ENCODE peak calls at places on chromosomes 11 and 22, in seven cellular contexts. Y is SK-N-SH, N is OCI-LY7, W is hepatocyte, J is HCT116, U is PC-3, E is neural progenitor cell. T is an unnamed sample.

GRCh38 chr11:1760351-1761109 is 3.2 kb downstream of the CTSD start:
- DNase-seq in Y (no peak), N (no peak), W (no peak), J (no peak), U (peak), E (no peak), T (no peak)

GRCh38 chr11:61869636-61870428 is 21.5 kb downstream of the FADS3 start:
- DNase-seq in Y (no peak), N (no peak), W (peak), J (no peak), U (no peak), E (peak), T (no peak)

GRCh38 chr11:452203-452744 is 2.2 kb downstream of the PTDSS2 start:
- DNase-seq in Y (no peak), N (peak), W (no peak), J (no peak), U (no peak), E (no peak), T (no peak)

GRCh38 chr22:41939981-41940852 is 6.7 kb downstream of the CENPM start:
- DNase-seq in Y (no peak), N (peak), W (no peak), J (no peak), U (no peak), E (no peak), T (peak)

GRCh38 chr11:9748361-9748970 is 84.6 kb downstream of the SWAP70 start:
- DNase-seq in Y (peak), N (peak), W (peak), J (peak), U (peak), E (peak), T (peak)

GRCh38 chr11:75893202-75893601 is 78.2 kb downstream of the UVRAG start:
- DNase-seq in Y (no peak), N (no peak), W (no peak), J (no peak), U (no peak), E (no peak), T (no peak)

GRCh38 chr11:75771646-75772410 is 3.2 kb downstream of the DGAT2 start:
- DNase-seq in Y (no peak), N (no peak), W (peak), J (no peak), U (peak), E (no peak), T (no peak)

GRCh38 chr22:49814164-49814686 is 13.4 kb downstream of the BRD1 start:
- DNase-seq in Y (no peak), N (no peak), W (no peak), J (no peak), U (no peak), E (no peak), T (no peak)

GRCh38 chr11:131691558-131692041 is 321.2 kb downstream of the NTM start:
- DNase-seq in Y (peak), N (no peak), W (peak), J (no peak), U (peak), E (peak), T (peak)

GRCh38 chr22:46149493-46149997 is 781 bp upstream of the PPARA start:
- DNase-seq in Y (no peak), N (peak), W (peak), J (no peak), U (no peak), E (peak), T (peak)

GRCh38 chr11:112042161-112042960 is 17.2 kb downstream of the DLAT start:
- DNase-seq in Y (no peak), N (no peak), W (no peak), J (peak), U (peak), E (no peak), T (no peak)

GRCh38 chr11:120510406-120511115 is 987 bp upstream of the GRIK4 start:
- DNase-seq in Y (peak), N (no peak), W (no peak), J (no peak), U (no peak), E (no peak), T (no peak)

GRCh38 chr11:34528072-34528471 is 14.5 kb upstream of the ELF5 start:
- DNase-seq in Y (no peak), N (no peak), W (no peak), J (no peak), U (no peak), E (no peak), T (no peak)

GRCh38 chr11:131169057-131169456 is 201.4 kb upstream of the NTM start:
- DNase-seq in Y (no peak), N (no peak), W (no peak), J (no peak), U (no peak), E (no peak), T (no peak)

GRCh38 chr11:116226731-116227130 is 546.1 kb downstream of the BUD13 start:
- DNase-seq in Y (no peak), N (no peak), W (no peak), J (no peak), U (no peak), E (no peak), T (no peak)

GRCh38 chr22:42520663-42521546 is 1.3 kb upstream of the RRP7A start:
- DNase-seq in Y (no peak), N (no peak), W (no peak), J (no peak), U (no peak), E (no peak), T (no peak)

GRCh38 chr11:9604134-9604533 is 30.7 kb downstream of the WEE1 start:
- DNase-seq in Y (no peak), N (no peak), W (no peak), J (no peak), U (no peak), E (no peak), T (no peak)

GRCh38 chr11:69078930-69079607 is 30.3 kb downstream of the TPCN2 start:
- DNase-seq in Y (no peak), N (no peak), W (no peak), J (no peak), U (no peak), E (no peak), T (no peak)
- H3K27ac ChIP-seq in Y (no peak), N (no peak), W (no peak), J (no peak), U (no peak), E (no peak), T (no peak)

GRCh38 chr11:87366766-87367405 is 329.2 kb downstream of the TMEM135 start:
- DNase-seq in Y (no peak), N (no peak), W (no peak), J (no peak), U (no peak), E (no peak), T (no peak)
- TF ChIP-seq EZH2phosphoT487 in Y (no peak), N (no peak), W (no peak), J (no peak), U (no peak), E (no peak), T (no peak)

DNA sequence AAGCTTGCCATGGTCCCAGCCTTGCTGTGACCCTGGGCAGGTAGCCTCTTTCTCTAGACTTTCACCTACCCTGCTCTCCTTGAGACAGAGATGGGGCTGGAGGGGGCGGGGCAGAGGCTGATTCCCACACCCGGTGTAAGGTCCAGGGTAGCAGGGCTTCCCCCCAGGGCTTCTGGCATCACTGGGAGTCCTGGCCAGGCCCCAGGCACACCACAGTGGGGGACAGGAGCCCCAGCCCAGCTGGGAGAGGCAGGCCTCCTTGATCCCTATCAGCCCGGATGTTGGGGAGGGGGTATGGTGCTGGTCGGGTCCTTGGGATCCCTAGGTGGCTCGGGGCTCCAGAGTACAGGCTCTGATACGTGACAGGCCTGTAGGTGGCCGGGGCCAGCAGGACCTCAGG is 1.7 kb upstream of the NUDT8 start:
- DNase-seq in Y (no peak), N (no peak), W (no peak), J (no peak), U (no peak), E (no peak), T (no peak)
- H3K27ac ChIP-seq in Y (no peak), N (no peak), W (peak), J (peak), U (no peak), E (no peak), T (no peak)

DNA sequence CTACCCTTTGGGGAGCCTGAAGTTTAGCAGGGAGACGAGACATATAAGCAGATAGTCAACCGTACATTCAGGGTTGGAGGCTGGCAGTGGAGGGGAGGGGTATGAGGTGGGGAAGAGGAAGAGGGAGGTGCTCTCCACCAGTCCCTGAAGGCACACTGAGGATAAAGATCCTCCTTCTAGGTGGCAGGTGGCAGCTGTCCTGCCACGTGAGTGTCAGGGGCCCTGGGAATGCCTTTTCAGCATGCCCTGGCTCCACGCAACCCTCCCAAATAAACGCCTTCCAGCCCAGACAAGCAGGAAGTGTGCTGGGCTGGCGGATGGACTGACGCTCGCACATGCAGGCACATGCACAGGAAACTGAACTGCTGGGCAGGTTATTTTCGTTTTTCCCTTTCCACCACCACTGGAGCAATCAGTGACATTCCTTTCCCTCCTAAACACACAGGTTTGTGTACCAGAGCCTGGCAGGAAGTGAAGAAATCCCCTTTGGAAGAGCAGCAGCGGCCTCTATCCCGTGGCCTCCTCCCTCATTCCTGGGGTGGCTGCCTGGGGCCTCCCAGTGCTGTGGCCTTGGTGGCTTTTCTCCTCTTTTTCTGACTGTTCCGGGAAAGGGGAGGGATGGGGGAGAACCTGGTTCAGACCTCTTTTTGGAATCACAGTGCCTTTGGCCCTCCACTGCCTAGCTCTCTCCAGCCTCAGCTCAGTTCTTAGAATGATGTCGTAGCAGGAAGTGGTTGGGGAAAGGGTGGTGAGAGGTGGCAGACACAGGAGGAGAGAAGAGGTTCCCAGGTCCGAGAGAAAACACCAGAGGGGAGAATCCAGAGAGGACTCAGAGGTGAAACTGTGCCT is 157.0 kb upstream of the TIMP3 start:
- DNase-seq in Y (no peak), N (no peak), W (peak), J (no peak), U (no peak), E (no peak), T (no peak)
- TF ChIP-seq EZH2phosphoT487 in Y (no peak), N (no peak), W (no peak), J (no peak), U (no peak), E (no peak), T (no peak)

GRCh38 chr11:134024420-134025085 is 44.3 kb upstream of the JAM3 start:
- DNase-seq in Y (no peak), N (no peak), W (no peak), J (no peak), U (peak), E (no peak), T (no peak)
- H3K27ac ChIP-seq in Y (no peak), N (no peak), W (no peak), J (no peak), U (no peak), E (no peak), T (no peak)

GRCh38 chr22:43592470-43592869 is 180.7 kb downstream of the MPPED1 start:
- DNase-seq in Y (no peak), N (no peak), W (no peak), J (no peak), U (no peak), E (peak), T (no peak)

GRCh38 chr22:43582394-43582793 is 170.6 kb downstream of the MPPED1 start:
- DNase-seq in Y (no peak), N (no peak), W (no peak), J (no peak), U (no peak), E (no peak), T (no peak)

GRCh38 chr22:43587574-43587973 is 175.8 kb downstream of the MPPED1 start:
- DNase-seq in Y (no peak), N (no peak), W (no peak), J (no peak), U (peak), E (no peak), T (no peak)
- TF ChIP-seq EZH2phosphoT487 in Y (no peak), N (no peak), W (no peak), J (no peak), U (no peak), E (no peak), T (no peak)

GRCh38 chr11:63616953-63617352 is 2.7 kb upstream of the PLAAT3 start:
- DNase-seq in Y (no peak), N (no peak), W (no peak), J (no peak), U (no peak), E (no peak), T (no peak)

GRCh38 chr11:63611395-63611747 is 2.9 kb downstream of the PLAAT3 start:
- DNase-seq in Y (no peak), N (no peak), W (no peak), J (no peak), U (no peak), E (no peak), T (no peak)

GRCh38 chr11:63612181-63612580 is 2.1 kb downstream of the PLAAT3 start:
- DNase-seq in Y (no peak), N (no peak), W (no peak), J (no peak), U (no peak), E (no peak), T (no peak)

GRCh38 chr11:63613517-63614135 is 607 bp downstream of the PLAAT3 start:
- DNase-seq in Y (peak), N (no peak), W (peak), J (no peak), U (peak), E (peak), T (no peak)

GRCh38 chr11:63614136-63614664 is at the start of gene PLAAT3:
- DNase-seq in Y (peak), N (no peak), W (peak), J (peak), U (peak), E (peak), T (peak)
- H3K27ac ChIP-seq in Y (peak), N (no peak), W (peak), J (peak), U (peak), E (no peak), T (no peak)

GRCh38 chr11:122081073-122081472 is 34.9 kb downstream of the BLID start:
- DNase-seq in Y (no peak), N (no peak), W (no peak), J (no peak), U (no peak), E (no peak), T (no peak)

GRCh38 chr11:122075016-122075415 is 41.0 kb downstream of the BLID start:
- DNase-seq in Y (no peak), N (no peak), W (no peak), J (no peak), U (no peak), E (no peak), T (no peak)

GRCh38 chr11:122076721-122077120 is 39.3 kb downstream of the BLID start:
- DNase-seq in Y (no peak), N (no peak), W (no peak), J (no peak), U (no peak), E (no peak), T (no peak)

GRCh38 chr11:122074022-122074421 is 42.0 kb downstream of the BLID start:
- DNase-seq in Y (no peak), N (no peak), W (no peak), J (no peak), U (no peak), E (no peak), T (no peak)

GRCh38 chr11:122077459-122077858 is 38.6 kb downstream of the BLID start:
- DNase-seq in Y (no peak), N (no peak), W (no peak), J (no peak), U (no peak), E (no peak), T (no peak)
- TF ChIP-seq EZH2phosphoT487 in Y (no peak), N (no peak), W (no peak), J (no peak), U (no peak), E (no peak), T (no peak)